ENCODE peak calls at places on chromosome 15, in seven cellular contexts. F is A549, Z is IMR-90, Y is uterus, Q is K562, D is body of pancreas, W is sigmoid colon. A is an unnamed sample.
A peak's percentile ranks its signal among the peaks of the same experiment; 100 is the strongest.

GRCh38 chr15:56086566-56086965 is 93.2 kb upstream of the NEDD4 start:
- DNase-seq in W (no peak), Q (no peak), Z (no peak), Y (no peak), F (no peak), D (no peak), A (no peak)

GRCh38 chr15:96342611-96343528 is 12.4 kb downstream of the NR2F2 start:
- DNase-seq in W (no peak), Y (peak; percentile 53), D (no peak), Z (no peak), Q (no peak), F (no peak), A (no peak)

GRCh38 chr15:66940368-66940767 is 125.0 kb upstream of the SMAD3 start:
- DNase-seq in W (peak; percentile 13), Y (no peak), D (no peak), F (no peak), Z (peak; percentile 62), Q (no peak), A (no peak)

GRCh38 chr15:51380999-51381806 is 39.7 kb downstream of the GLDN start:
- DNase-seq in F (peak; percentile 72), D (peak; percentile 57), W (peak; percentile 72), Q (peak; percentile 81), Y (peak; percentile 47), Z (peak; percentile 64), A (peak; percentile 15)

GRCh38 chr15:70068783-70069565 is 28.7 kb downstream of the TLE3 start:
- DNase-seq in Z (no peak), Q (no peak), F (no peak), Y (no peak), W (peak; percentile 80), D (peak; percentile 74), A (no peak)

GRCh38 chr15:78082743-78083110 is 5.2 kb upstream of the TBC1D2B start:
- DNase-seq in Q (no peak), Z (no peak), Y (no peak), D (no peak), W (peak; percentile 36), F (no peak), A (no peak)

GRCh38 chr15:81575436-81576123 is 201.6 kb upstream of the TMC3 start:
- DNase-seq in Y (no peak), D (peak; percentile 12), Q (peak; percentile 31), W (no peak), Z (peak; percentile 1), F (no peak), A (no peak)

GRCh38 chr15:77907824-77908751 is 169.4 kb downstream of the TBC1D2B start:
- DNase-seq in D (peak; percentile 71), Y (no peak), W (peak; percentile 57), F (no peak), Z (peak; percentile 18), Q (peak; percentile 44), A (no peak)

GRCh38 chr15:29682361-29682760 is 139.9 kb downstream of the TJP1 start:
- DNase-seq in F (no peak), W (no peak), Y (no peak), Q (no peak), Z (no peak), D (no peak), A (no peak)

GRCh38 chr15:51382787-51383186 is 41.3 kb downstream of the GLDN start:
- DNase-seq in Y (peak; percentile 21), F (peak; percentile 55), D (no peak), W (no peak), Z (peak; percentile 53), Q (peak; percentile 43), A (no peak)

GRCh38 chr15:66955871-66956585 is 109.4 kb upstream of the SMAD3 start:
- DNase-seq in D (no peak), Y (no peak), Q (no peak), F (peak; percentile 49), Z (peak; percentile 80), W (no peak), A (no peak)

GRCh38 chr15:94370197-94370987 is 139.0 kb downstream of the MCTP2 start:
- DNase-seq in D (no peak), Y (no peak), Z (no peak), Q (no peak), W (no peak), F (no peak), A (no peak)

GRCh38 chr15:80105193-80105984 is 45.9 kb downstream of the ZFAND6 start:
- DNase-seq in Y (no peak), Z (peak; percentile 89), W (no peak), D (no peak), Q (no peak), F (no peak), A (no peak)

GRCh38 chr15:48592929-48593328 is 52.6 kb downstream of the FBN1 start:
- DNase-seq in F (no peak), Q (no peak), Y (no peak), Z (no peak), D (no peak), W (no peak), A (no peak)

GRCh38 chr15:52408823-52409222 is 113.2 kb upstream of the MYO5C start:
- DNase-seq in D (no peak), Q (no peak), Z (peak; percentile 8), W (no peak), Y (no peak), F (no peak), A (no peak)

GRCh38 chr15:83129791-83130190 is 22.3 kb downstream of the TM6SF1 start:
- DNase-seq in Z (no peak), F (no peak), Q (no peak), D (no peak), W (no peak), Y (no peak), A (no peak)

GRCh38 chr15:76012021-76012551 is at the start of gene NRG4:
- DNase-seq in Y (no peak), F (peak; percentile 37), Z (peak; percentile 6), D (peak; percentile 55), Q (peak; percentile 55), W (no peak), A (peak; percentile 77)

GRCh38 chr15:29430831-29431230 is 161.2 kb upstream of the NSMCE3 start:
- DNase-seq in D (no peak), Z (no peak), F (no peak), W (no peak), Y (no peak), Q (no peak), A (no peak)

DNA sequence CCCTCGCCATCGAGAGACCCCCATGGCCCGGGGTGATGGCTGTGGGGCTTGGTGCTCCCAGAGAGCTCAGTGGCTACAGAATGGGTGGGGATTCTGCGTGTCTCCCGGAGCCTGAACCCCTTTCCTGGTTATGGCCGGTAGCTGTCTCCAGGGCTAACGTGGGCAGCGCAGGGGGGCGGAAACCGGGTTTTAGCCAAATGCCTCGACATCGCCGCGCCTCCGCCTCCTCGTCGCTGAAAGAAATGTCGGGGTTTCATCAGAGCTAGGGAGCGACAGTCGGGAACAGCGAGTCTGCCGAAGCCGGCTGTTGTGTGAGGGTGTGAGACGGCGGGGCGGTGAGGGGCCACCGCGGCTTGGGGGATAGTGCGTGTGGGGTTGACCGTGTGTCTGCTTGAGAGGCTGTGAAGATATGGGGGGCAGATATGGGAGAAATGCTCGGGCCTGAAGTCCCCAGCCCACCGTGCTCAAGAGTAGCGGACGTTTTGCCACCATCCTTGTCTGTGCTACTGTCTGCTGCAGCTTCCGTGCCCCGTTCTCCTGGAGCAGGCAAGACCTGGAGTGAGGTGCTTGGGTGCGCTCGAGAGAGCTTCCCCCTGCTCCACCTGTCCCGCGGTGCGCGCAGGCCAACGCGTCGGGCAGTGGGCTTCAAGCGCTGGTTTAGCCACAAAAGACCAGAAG is 836 bp upstream of the ISLR2 start:
- DNase-seq in Y (no peak), Q (no peak), D (no peak), Z (no peak), W (no peak), F (no peak), A (no peak)
- TF ChIP-seq CTCF in Y (no peak), Q (no peak), D (no peak), Z (no peak), W (no peak), F (no peak), A (no peak)

DNA sequence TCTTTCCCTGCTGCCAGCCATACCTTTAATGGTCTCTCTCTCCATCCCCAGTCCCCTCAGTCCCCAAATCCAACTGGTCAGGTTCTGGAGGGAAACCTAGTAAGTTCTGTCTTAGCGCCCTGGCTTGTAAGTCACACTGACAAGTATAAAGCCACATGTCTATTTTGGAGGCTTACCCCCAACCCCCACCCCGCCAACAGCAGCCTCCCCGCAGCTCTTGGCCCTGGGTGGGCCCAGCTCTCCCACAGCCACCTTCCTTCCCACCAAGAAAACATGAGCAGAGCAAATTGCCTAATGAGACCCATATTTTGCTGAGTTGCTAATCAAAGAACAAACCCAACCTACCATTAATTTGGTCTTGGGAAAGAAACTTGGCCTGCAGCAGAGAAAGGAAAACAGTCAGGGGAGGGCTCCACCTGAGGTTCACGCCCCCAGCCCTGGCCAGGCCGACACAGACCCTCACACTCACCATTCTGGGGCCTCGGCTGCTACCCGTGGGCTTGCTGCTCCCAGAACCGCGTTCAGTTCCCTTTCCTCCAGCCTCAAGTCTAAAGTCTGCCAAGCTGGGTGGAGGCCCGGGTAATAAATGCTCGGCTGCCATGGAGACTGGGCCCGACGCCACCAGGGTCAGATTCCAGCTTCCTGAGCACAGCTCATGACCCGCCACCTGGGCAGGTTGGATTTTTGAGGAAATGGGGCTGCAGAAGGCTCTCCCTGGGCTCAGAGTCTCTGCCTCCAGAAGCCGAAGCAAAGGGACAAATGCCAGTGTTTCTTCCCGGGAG is at the start of gene CALML4:
- DNase-seq in D (peak; percentile 94), Y (peak; percentile 72), F (no peak), Q (no peak), W (peak; percentile 86), Z (no peak), A (peak; percentile 67)
- TF ChIP-seq POLR2A in D (peak; percentile 57), Y (no peak), F (no peak), Q (no peak), W (no peak), Z (no peak), A (peak; percentile 7)

GRCh38 chr15:35956066-35956465 is 410.1 kb upstream of the DPH6 start:
- DNase-seq in W (no peak), Q (no peak), Z (no peak), D (no peak), Y (no peak), F (no peak), A (no peak)
- TF ChIP-seq CTCF in W (no peak), Q (no peak), Z (no peak), D (no peak), Y (no peak), F (no peak), A (no peak)

GRCh38 chr15:38255690-38256089 is 3.1 kb downstream of the SPRED1 start:
- DNase-seq in Y (no peak), Z (no peak), Q (no peak), W (no peak), D (no peak), F (no peak), A (no peak)

GRCh38 chr15:38252481-38253311 is at the start of gene SPRED1:
- DNase-seq in Z (peak; percentile 48), Q (peak; percentile 21), F (no peak), Y (peak; percentile 73), W (peak; percentile 90), D (peak; percentile 65), A (peak; percentile 42)

GRCh38 chr15:38253448-38253847 is 812 bp downstream of the SPRED1 start:
- DNase-seq in W (no peak), Y (no peak), Q (peak; percentile 33), F (no peak), D (peak; percentile 17), Z (peak; percentile 75), A (no peak)

GRCh38 chr15:38254065-38254883 is 1.6 kb downstream of the SPRED1 start:
- DNase-seq in Y (no peak), D (peak; percentile 46), Q (peak; percentile 80), W (peak; percentile 68), Z (peak; percentile 68), F (peak; percentile 31), A (peak; percentile 27)

GRCh38 chr15:38251726-38252480 is 733 bp upstream of the SPRED1 start:
- DNase-seq in Y (peak; percentile 90), W (peak; percentile 95), Z (peak; percentile 99), F (peak; percentile 41), D (peak; percentile 87), Q (peak; percentile 83), A (peak; percentile 81)
- TF ChIP-seq POLR2A in Y (no peak), W (peak; percentile 43), Z (peak; percentile 83), F (peak; percentile 50), D (peak; percentile 75), Q (peak; percentile 78), A (peak; percentile 47)